ENCODE peak calls at places on chromosome 12, in six cellular contexts. One of them, this sample, is unnamed.

GRCh38 chr12:89828575-89828974 is 119.9 kb upstream of the ATP2B1 start:
- DNase-seq in uterus: no peak
- DNase-seq in Caco-2: no peak
- DNase-seq in heart right ventricle: no peak
- DNase-seq in upper lobe of left lung: no peak
- DNase-seq in BE2C: no peak
- DNase-seq in this sample: no peak

GRCh38 chr12:98752726-98753125 is 107.6 kb downstream of the APAF1 start:
- DNase-seq in uterus: no peak
- DNase-seq in Caco-2: no peak
- DNase-seq in heart right ventricle: no peak
- DNase-seq in upper lobe of left lung: no peak
- DNase-seq in BE2C: no peak
- DNase-seq in this sample: peak

GRCh38 chr12:11765817-11766794 is 116.6 kb downstream of the ETV6 start:
- DNase-seq in uterus: peak
- DNase-seq in Caco-2: no peak
- DNase-seq in heart right ventricle: peak
- DNase-seq in upper lobe of left lung: peak
- DNase-seq in BE2C: no peak
- DNase-seq in this sample: peak

GRCh38 chr12:113261847-113262470 is 40.7 kb downstream of the TPCN1 start:
- DNase-seq in uterus: no peak
- DNase-seq in Caco-2: no peak
- DNase-seq in heart right ventricle: no peak
- DNase-seq in upper lobe of left lung: no peak
- DNase-seq in BE2C: no peak
- DNase-seq in this sample: no peak

GRCh38 chr12:127809236-127809635 is 457.7 kb upstream of the TMEM132C start:
- DNase-seq in uterus: no peak
- DNase-seq in Caco-2: no peak
- DNase-seq in heart right ventricle: peak
- DNase-seq in upper lobe of left lung: no peak
- DNase-seq in BE2C: no peak
- DNase-seq in this sample: peak

GRCh38 chr12:52806169-52806811 is 7.6 kb downstream of the KRT4 start:
- DNase-seq in uterus: no peak
- DNase-seq in Caco-2: no peak
- DNase-seq in heart right ventricle: no peak
- DNase-seq in upper lobe of left lung: no peak
- DNase-seq in BE2C: no peak
- DNase-seq in this sample: no peak

GRCh38 chr12:109612975-109613502 is 39.4 kb downstream of the MVK start:
- DNase-seq in uterus: no peak
- DNase-seq in Caco-2: no peak
- DNase-seq in heart right ventricle: no peak
- DNase-seq in upper lobe of left lung: no peak
- DNase-seq in BE2C: no peak
- DNase-seq in this sample: no peak

GRCh38 chr12:121522962-121523361 is 57.9 kb downstream of the KDM2B start:
- DNase-seq in uterus: no peak
- DNase-seq in Caco-2: no peak
- DNase-seq in heart right ventricle: peak
- DNase-seq in upper lobe of left lung: no peak
- DNase-seq in BE2C: peak
- DNase-seq in this sample: no peak

GRCh38 chr12:6231359-6232268 is 31.4 kb downstream of the CD9 start:
- DNase-seq in uterus: no peak
- DNase-seq in Caco-2: no peak
- DNase-seq in heart right ventricle: no peak
- DNase-seq in upper lobe of left lung: no peak
- DNase-seq in BE2C: no peak
- DNase-seq in this sample: no peak

GRCh38 chr12:13472690-13473089 is 276.2 kb downstream of the EMP1 start:
- DNase-seq in uterus: no peak
- DNase-seq in Caco-2: no peak
- DNase-seq in heart right ventricle: no peak
- DNase-seq in upper lobe of left lung: no peak
- DNase-seq in BE2C: no peak
- DNase-seq in this sample: no peak

GRCh38 chr12:116397148-116397547 is 119.7 kb upstream of the MED13L start:
- DNase-seq in uterus: no peak
- DNase-seq in Caco-2: no peak
- DNase-seq in heart right ventricle: no peak
- DNase-seq in upper lobe of left lung: no peak
- DNase-seq in BE2C: no peak
- DNase-seq in this sample: no peak

GRCh38 chr12:11228268-11228879 is 41.1 kb downstream of the PRB3 start:
- DNase-seq in uterus: no peak
- DNase-seq in Caco-2: peak
- DNase-seq in heart right ventricle: no peak
- DNase-seq in upper lobe of left lung: no peak
- DNase-seq in BE2C: peak
- DNase-seq in this sample: peak

GRCh38 chr12:57194253-57194652 is 22.3 kb upstream of the NXPH4 start:
- DNase-seq in uterus: no peak
- DNase-seq in Caco-2: no peak
- DNase-seq in heart right ventricle: no peak
- DNase-seq in upper lobe of left lung: peak
- DNase-seq in BE2C: no peak
- DNase-seq in this sample: no peak

GRCh38 chr12:62299617-62300016 is 39.4 kb downstream of the USP15 start:
- DNase-seq in uterus: no peak
- DNase-seq in Caco-2: no peak
- DNase-seq in heart right ventricle: no peak
- DNase-seq in upper lobe of left lung: no peak
- DNase-seq in BE2C: no peak
- DNase-seq in this sample: no peak

GRCh38 chr12:106760184-106760531 is 14.3 kb upstream of the RIC8B start:
- DNase-seq in uterus: no peak
- DNase-seq in Caco-2: no peak
- DNase-seq in heart right ventricle: no peak
- DNase-seq in upper lobe of left lung: no peak
- DNase-seq in BE2C: no peak
- DNase-seq in this sample: no peak

GRCh38 chr12:50313256-50313931 is 30.1 kb upstream of the LIMA1 start:
- DNase-seq in uterus: no peak
- DNase-seq in Caco-2: no peak
- DNase-seq in heart right ventricle: no peak
- DNase-seq in upper lobe of left lung: no peak
- DNase-seq in BE2C: no peak
- DNase-seq in this sample: no peak

GRCh38 chr12:59737725-59738463 is 142.1 kb downstream of the SLC16A7 start:
- DNase-seq in uterus: no peak
- DNase-seq in Caco-2: no peak
- DNase-seq in heart right ventricle: no peak
- DNase-seq in upper lobe of left lung: no peak
- DNase-seq in BE2C: no peak
- DNase-seq in this sample: no peak

GRCh38 chr12:4742421-4742970 is 22.3 kb downstream of the GALNT8 start:
- DNase-seq in uterus: no peak
- DNase-seq in Caco-2: no peak
- DNase-seq in heart right ventricle: no peak
- DNase-seq in upper lobe of left lung: no peak
- DNase-seq in BE2C: no peak
- DNase-seq in this sample: no peak

GRCh38 chr12:76637807-76638206 is 78.2 kb upstream of the OSBPL8 start:
- DNase-seq in uterus: no peak
- DNase-seq in Caco-2: no peak
- DNase-seq in heart right ventricle: no peak
- DNase-seq in upper lobe of left lung: no peak
- DNase-seq in BE2C: no peak
- DNase-seq in this sample: no peak

GRCh38 chr12:12476836-12477531 is 85.7 kb downstream of the DUSP16 start:
- DNase-seq in uterus: no peak
- DNase-seq in Caco-2: no peak
- DNase-seq in heart right ventricle: no peak
- DNase-seq in upper lobe of left lung: no peak
- DNase-seq in BE2C: no peak
- DNase-seq in this sample: no peak

GRCh38 chr12:21774358-21775129 is at the start of gene KCNJ8:
- DNase-seq in uterus: peak
- DNase-seq in Caco-2: peak
- DNase-seq in heart right ventricle: peak
- DNase-seq in upper lobe of left lung: peak
- DNase-seq in BE2C: peak
- DNase-seq in this sample: peak

GRCh38 chr12:103801709-103802585 is 39.1 kb downstream of the NT5DC3 start:
- DNase-seq in uterus: peak
- DNase-seq in Caco-2: no peak
- DNase-seq in heart right ventricle: no peak
- DNase-seq in upper lobe of left lung: no peak
- DNase-seq in BE2C: no peak
- DNase-seq in this sample: no peak

GRCh38 chr12:103800252-103800771 is 40.7 kb downstream of the NT5DC3 start:
- DNase-seq in uterus: peak
- DNase-seq in Caco-2: no peak
- DNase-seq in heart right ventricle: peak
- DNase-seq in upper lobe of left lung: no peak
- DNase-seq in BE2C: peak
- DNase-seq in this sample: peak

GRCh38 chr12:103798586-103798985 is 42.4 kb downstream of the NT5DC3 start:
- DNase-seq in uterus: no peak
- DNase-seq in Caco-2: no peak
- DNase-seq in heart right ventricle: no peak
- DNase-seq in upper lobe of left lung: no peak
- DNase-seq in BE2C: no peak
- DNase-seq in this sample: no peak

GRCh38 chr12:103802586-103802886 is 38.5 kb downstream of the NT5DC3 start:
- DNase-seq in uterus: no peak
- DNase-seq in Caco-2: no peak
- DNase-seq in heart right ventricle: no peak
- DNase-seq in upper lobe of left lung: no peak
- DNase-seq in BE2C: no peak
- DNase-seq in this sample: no peak

DNA sequence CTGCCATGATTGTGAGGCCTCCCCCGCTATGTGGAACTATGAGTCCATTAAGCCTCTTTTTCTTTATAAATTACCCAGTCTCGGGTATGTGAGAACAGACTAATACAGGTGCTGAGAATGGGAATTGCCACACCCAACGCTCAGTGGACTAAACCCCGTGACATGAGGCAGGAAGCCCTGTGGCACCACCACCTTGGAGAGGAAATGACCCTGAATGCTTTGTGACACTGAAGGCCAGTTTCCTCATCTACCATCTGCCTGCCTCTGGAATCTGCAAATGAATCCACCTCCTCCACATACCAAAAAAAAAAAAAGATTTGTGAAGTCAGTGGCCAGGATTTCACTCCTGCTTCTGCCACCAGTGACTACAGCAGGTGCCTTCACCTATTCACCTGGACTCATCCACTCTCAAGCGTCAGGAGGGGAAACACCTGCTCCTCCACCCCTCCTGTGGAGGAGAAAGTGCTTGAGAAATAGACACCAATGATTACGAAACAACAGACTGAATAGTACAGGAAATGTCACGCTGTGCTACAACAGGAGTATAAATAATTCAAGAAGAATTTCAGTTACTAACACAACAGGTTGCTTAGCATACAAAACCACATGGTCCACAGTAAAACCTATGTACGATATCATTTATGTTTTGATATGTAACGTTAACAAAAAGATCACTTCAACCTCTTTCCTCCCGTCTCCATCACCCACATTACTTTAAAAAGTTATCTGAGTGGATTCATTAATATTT is 41.4 kb downstream of the NT5DC3 start:
- DNase-seq in uterus: peak
- DNase-seq in Caco-2: no peak
- DNase-seq in heart right ventricle: no peak
- DNase-seq in upper lobe of left lung: no peak
- DNase-seq in BE2C: no peak
- DNase-seq in this sample: peak
- H3K4me3 ChIP-seq in uterus: no peak
- H3K4me3 ChIP-seq in Caco-2: no peak
- H3K4me3 ChIP-seq in heart right ventricle: no peak
- H3K4me3 ChIP-seq in upper lobe of left lung: no peak
- H3K4me3 ChIP-seq in BE2C: peak
- H3K4me3 ChIP-seq in this sample: no peak

DNA sequence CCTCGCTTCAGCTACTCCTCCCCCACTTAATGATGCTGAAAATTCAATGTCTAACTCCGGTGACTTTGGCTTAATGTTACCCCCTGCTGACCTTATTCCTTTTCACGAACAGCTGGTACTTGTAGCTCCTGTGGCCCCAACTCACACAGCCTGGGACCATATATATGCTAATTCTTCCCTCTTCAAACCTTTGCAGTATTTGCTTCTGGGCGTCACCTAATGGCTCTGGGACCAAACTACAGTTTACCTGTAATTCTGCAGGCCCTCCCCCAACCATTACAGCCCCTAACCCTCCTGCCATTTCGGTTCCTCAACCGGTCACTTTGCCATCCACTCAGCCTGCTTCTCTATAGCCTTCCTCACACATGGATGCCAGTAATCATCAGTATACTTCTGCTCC is 29.6 kb upstream of the C12orf75 start:
- DNase-seq in uterus: no peak
- DNase-seq in Caco-2: no peak
- DNase-seq in heart right ventricle: no peak
- DNase-seq in upper lobe of left lung: no peak
- DNase-seq in BE2C: no peak
- DNase-seq in this sample: no peak
- TF ChIP-seq CTCF in uterus: no peak
- TF ChIP-seq CTCF in Caco-2: no peak
- TF ChIP-seq CTCF in heart right ventricle: no peak
- TF ChIP-seq CTCF in upper lobe of left lung: no peak
- TF ChIP-seq CTCF in BE2C: no peak
- TF ChIP-seq CTCF in this sample: no peak

GRCh38 chr12:79778802-79779201 is 88.0 kb upstream of the PAWR start:
- DNase-seq in uterus: no peak
- DNase-seq in Caco-2: no peak
- DNase-seq in heart right ventricle: no peak
- DNase-seq in upper lobe of left lung: no peak
- DNase-seq in BE2C: no peak
- DNase-seq in this sample: no peak
- H3K4me3 ChIP-seq in uterus: no peak
- H3K4me3 ChIP-seq in Caco-2: no peak
- H3K4me3 ChIP-seq in heart right ventricle: no peak
- H3K4me3 ChIP-seq in upper lobe of left lung: no peak
- H3K4me3 ChIP-seq in BE2C: no peak
- H3K4me3 ChIP-seq in this sample: no peak

GRCh38 chr12:8593246-8593645 is 19.4 kb downstream of the AICDA start:
- DNase-seq in uterus: no peak
- DNase-seq in Caco-2: no peak
- DNase-seq in heart right ventricle: no peak
- DNase-seq in upper lobe of left lung: no peak
- DNase-seq in BE2C: no peak
- DNase-seq in this sample: no peak

GRCh38 chr12:8594072-8594471 is 18.6 kb downstream of the AICDA start:
- DNase-seq in uterus: no peak
- DNase-seq in Caco-2: peak
- DNase-seq in heart right ventricle: no peak
- DNase-seq in upper lobe of left lung: no peak
- DNase-seq in BE2C: no peak
- DNase-seq in this sample: no peak

GRCh38 chr12:8589679-8590078 is 23.0 kb downstream of the AICDA start:
- DNase-seq in uterus: no peak
- DNase-seq in Caco-2: no peak
- DNase-seq in heart right ventricle: no peak
- DNase-seq in upper lobe of left lung: no peak
- DNase-seq in BE2C: no peak
- DNase-seq in this sample: no peak

GRCh38 chr12:8590842-8591545 is 21.7 kb downstream of the AICDA start:
- DNase-seq in uterus: no peak
- DNase-seq in Caco-2: peak
- DNase-seq in heart right ventricle: no peak
- DNase-seq in upper lobe of left lung: no peak
- DNase-seq in BE2C: no peak
- DNase-seq in this sample: no peak
- TF ChIP-seq CTCF in uterus: no peak
- TF ChIP-seq CTCF in Caco-2: no peak
- TF ChIP-seq CTCF in heart right ventricle: no peak
- TF ChIP-seq CTCF in upper lobe of left lung: no peak
- TF ChIP-seq CTCF in BE2C: no peak
- TF ChIP-seq CTCF in this sample: no peak

This sample was measured in astrocyte of the cerebellum.